ENCODE peak calls at places on chromosomes 12 and 14, in six cellular contexts. P is IMR-90, H is right lobe of liver, C is lower leg skin, R is uterus, J is body of pancreas. M is an unnamed sample.

GRCh38 chr12:67716817-67717216 is 68.3 kb downstream of the DYRK2 start:
- DNase-seq in C (no peak), J (no peak), H (no peak), P (peak), R (no peak), M (no peak)

GRCh38 chr14:90692826-90693225 is 123.4 kb downstream of the TTC7B start:
- DNase-seq in R (no peak), H (no peak), C (no peak), J (no peak), P (peak), M (no peak)

GRCh38 chr12:5230151-5230550 is 186.5 kb downstream of the KCNA5 start:
- DNase-seq in P (peak), R (no peak), H (no peak), J (no peak), C (no peak), M (no peak)

GRCh38 chr12:45170456-45171042 is 45.3 kb upstream of the ANO6 start:
- DNase-seq in C (peak), H (peak), P (peak), R (peak), J (peak), M (peak)

GRCh38 chr14:22319526-22320352 is 269.3 kb downstream of the DAD1 start:
- DNase-seq in C (peak), P (peak), H (no peak), R (peak), J (peak), M (peak)

GRCh38 chr14:55701638-55702037 is 121.6 kb downstream of the KTN1 start:
- DNase-seq in H (no peak), P (peak), C (no peak), R (no peak), J (no peak), M (no peak)

GRCh38 chr14:73773441-73774243 is 59.5 kb upstream of the PNMA1 start:
- DNase-seq in R (no peak), H (peak), C (no peak), J (no peak), P (no peak), M (no peak)

GRCh38 chr12:62530596-62530995 is 64.0 kb downstream of the MON2 start:
- DNase-seq in J (no peak), R (no peak), P (peak), H (no peak), C (no peak), M (no peak)

GRCh38 chr12:95182868-95183415 is 34.3 kb downstream of the FGD6 start:
- DNase-seq in J (no peak), H (no peak), P (peak), C (no peak), R (no peak), M (no peak)

GRCh38 chr12:102824218-102824835 is 92.7 kb downstream of the PAH start:
- DNase-seq in C (no peak), J (peak), R (peak), P (peak), H (peak), M (peak)

GRCh38 chr12:48296586-48297396 is 53.9 kb downstream of the ZNF641 start:
- DNase-seq in P (peak), J (peak), H (peak), R (peak), C (peak), M (peak)

GRCh38 chr12:24470050-24470449 is 478.9 kb downstream of the BCAT1 start:
- DNase-seq in P (peak), C (no peak), R (no peak), H (no peak), J (no peak), M (no peak)

GRCh38 chr12:12612403-12612802 is 727 bp downstream of the CREBL2 start:
- DNase-seq in P (peak), C (no peak), H (no peak), R (no peak), J (peak), M (no peak)

GRCh38 chr12:40946612-40947194 is 241.4 kb upstream of the PDZRN4 start:
- DNase-seq in C (no peak), H (no peak), J (no peak), P (peak), R (no peak), M (no peak)

GRCh38 chr12:17326649-17327048 is 720.7 kb upstream of the LMO3 start:
- DNase-seq in J (no peak), H (no peak), P (no peak), C (no peak), R (no peak), M (no peak)

GRCh38 chr12:55742719-55743130 is at the start of gene GDF11:
- DNase-seq in R (peak), H (peak), J (peak), P (peak), C (no peak), M (peak)

GRCh38 chr12:22459872-22460490 is 84.4 kb downstream of the C2CD5 start:
- DNase-seq in R (no peak), P (peak), H (no peak), C (no peak), J (no peak), M (no peak)

GRCh38 chr12:108313609-108314331 is 25.3 kb downstream of the CMKLR1 start:
- DNase-seq in P (no peak), J (peak), R (no peak), C (no peak), H (peak), M (peak)

GRCh38 chr12:20350495-20350894 is 17.8 kb upstream of the PDE3A start:
- DNase-seq in C (no peak), J (no peak), H (no peak), P (peak), R (no peak), M (no peak)

GRCh38 chr12:67732857-67733256 is 84.3 kb downstream of the DYRK2 start:
- DNase-seq in H (no peak), R (no peak), P (no peak), C (no peak), J (no peak), M (no peak)

DNA sequence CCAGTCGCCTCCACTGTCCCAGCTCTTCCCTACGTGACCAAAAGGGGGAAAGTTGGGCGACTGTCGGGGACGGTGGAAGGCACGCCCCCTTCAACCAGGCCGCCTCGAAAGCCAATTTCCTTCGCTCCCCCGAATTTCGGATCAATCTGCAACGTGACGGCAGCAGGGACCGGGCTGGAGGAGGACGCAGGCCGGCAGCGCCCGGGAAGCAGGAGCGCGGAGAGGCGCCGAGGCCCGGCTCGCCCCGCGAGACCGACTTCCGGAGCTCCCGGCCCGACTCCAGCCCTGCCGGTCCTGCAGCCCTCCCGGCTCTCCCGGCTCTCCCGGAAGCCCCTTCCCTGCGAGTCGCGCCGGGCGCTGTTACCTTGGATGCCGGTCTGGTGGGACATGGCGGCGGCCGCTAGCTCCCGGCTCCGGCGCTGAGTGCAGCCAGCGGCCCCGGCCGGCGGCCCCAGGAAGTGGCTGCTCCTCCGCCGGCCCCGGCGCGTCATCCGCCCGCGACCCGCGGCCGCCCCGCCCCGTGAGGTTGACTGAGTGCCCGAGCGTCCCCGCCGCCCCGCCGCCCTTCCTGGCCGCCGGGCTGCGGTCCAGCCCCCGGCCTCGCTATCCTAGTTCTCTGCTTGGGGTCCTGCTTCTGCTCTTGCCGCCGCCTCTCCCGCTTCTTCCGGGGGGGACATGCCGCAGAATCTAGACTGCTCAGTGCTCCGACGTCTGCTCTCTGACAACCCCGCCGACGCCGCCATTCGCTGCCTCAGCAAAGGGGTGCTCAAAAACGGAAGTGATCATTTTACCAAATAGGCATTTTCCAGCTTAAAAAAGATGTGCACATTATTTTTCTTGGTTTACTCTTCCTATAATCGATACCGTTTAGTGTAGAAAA is at the start of gene TWF1:
- DNase-seq in C (peak), J (peak), H (peak), P (peak), R (peak), M (peak)
- TF ChIP-seq POLR2A in C (no peak), J (peak), H (peak), P (peak), R (peak), M (peak)

GRCh38 chr14:24132061-24132685 is 1.7 kb downstream of the FITM1 start:
- DNase-seq in R (no peak), J (peak), H (peak), C (no peak), P (no peak), M (peak)
- H3K4me3 ChIP-seq in R (no peak), J (no peak), H (peak), C (no peak), P (no peak), M (peak)

GRCh38 chr14:66508846-66509621 is 1.1 kb downstream of the GPHN start:
- DNase-seq in H (peak), C (peak), P (peak), R (peak), J (peak), M (peak)

GRCh38 chr14:66507181-66507721 is 696 bp upstream of the GPHN start:
- DNase-seq in R (no peak), C (no peak), P (no peak), J (no peak), H (no peak), M (no peak)

GRCh38 chr14:66508547-66508845 is 549 bp downstream of the GPHN start:
- DNase-seq in P (no peak), H (no peak), J (no peak), R (no peak), C (no peak), M (no peak)

GRCh38 chr14:66509874-66510273 is 1.9 kb downstream of the GPHN start:
- DNase-seq in C (no peak), J (no peak), R (no peak), P (no peak), H (no peak), M (no peak)

DNA sequence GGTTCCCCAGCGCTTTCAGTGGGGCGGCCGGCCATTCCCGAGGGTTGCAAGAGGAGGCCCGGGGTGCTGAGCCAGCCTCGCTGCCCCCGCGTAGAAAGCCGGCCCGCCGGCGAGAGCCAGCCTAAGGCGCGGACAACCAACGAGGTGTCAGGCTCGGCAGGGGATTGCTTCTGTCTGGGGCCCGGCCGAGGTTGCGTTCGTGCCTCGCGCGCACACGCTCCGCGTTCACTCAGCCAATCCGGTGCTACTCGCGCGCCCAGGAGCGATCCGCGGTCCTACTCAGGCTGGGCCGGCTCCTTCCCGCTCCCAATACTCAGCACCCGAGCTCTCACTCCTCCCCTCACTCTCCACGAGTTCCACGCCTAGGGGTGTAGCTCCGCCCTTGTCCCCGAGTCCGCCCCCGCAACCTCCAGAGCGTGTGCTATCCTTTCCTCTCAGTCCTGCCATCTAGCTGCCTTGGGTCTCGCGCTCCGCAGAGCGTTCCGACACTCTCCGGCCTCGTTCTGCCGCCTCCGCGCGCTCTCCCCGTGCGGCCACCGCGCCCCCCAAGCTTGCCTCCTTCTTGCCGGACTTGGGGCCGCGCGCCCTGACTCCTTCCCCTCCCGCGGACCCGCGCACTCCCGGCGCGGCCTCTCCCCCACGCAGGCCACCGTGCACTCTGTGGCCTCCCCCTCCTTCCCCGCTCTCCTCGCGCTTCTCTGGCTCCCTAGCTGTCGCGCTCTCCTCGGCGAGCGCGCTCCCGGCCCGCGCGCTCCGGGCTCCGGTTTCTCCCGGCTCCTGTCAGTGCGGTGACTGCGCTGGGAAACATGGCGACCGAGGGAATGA is at the start of gene GPHN:
- DNase-seq in H (peak), J (peak), C (peak), R (peak), P (peak), M (peak)
- TF ChIP-seq POLR2A in H (peak), J (peak), C (no peak), R (peak), P (no peak), M (no peak)

GRCh38 chr12:6938353-6939186 is 5.0 kb upstream of the RNU7-1 start:
- DNase-seq in H (no peak), J (no peak), R (peak), C (no peak), P (no peak), M (no peak)
- H3K4me3 ChIP-seq in H (peak), J (no peak), R (peak), C (no peak), P (peak), M (peak)

GRCh38 chr12:865614-866013 is 83.9 kb downstream of the RAD52 start:
- DNase-seq in J (no peak), H (no peak), R (no peak), C (no peak), P (no peak), M (no peak)
- TF ChIP-seq POLR2A in J (no peak), H (no peak), R (no peak), C (no peak), P (no peak), M (no peak)

GRCh38 chr14:67335781-67336180 is 23.8 kb downstream of the ATP6V1D start:
- DNase-seq in J (no peak), H (no peak), R (no peak), C (no peak), P (peak), M (no peak)

GRCh38 chr14:67331368-67332125 is 28.1 kb downstream of the ATP6V1D start:
- DNase-seq in P (peak), R (no peak), C (no peak), H (no peak), J (no peak), M (no peak)

DNA sequence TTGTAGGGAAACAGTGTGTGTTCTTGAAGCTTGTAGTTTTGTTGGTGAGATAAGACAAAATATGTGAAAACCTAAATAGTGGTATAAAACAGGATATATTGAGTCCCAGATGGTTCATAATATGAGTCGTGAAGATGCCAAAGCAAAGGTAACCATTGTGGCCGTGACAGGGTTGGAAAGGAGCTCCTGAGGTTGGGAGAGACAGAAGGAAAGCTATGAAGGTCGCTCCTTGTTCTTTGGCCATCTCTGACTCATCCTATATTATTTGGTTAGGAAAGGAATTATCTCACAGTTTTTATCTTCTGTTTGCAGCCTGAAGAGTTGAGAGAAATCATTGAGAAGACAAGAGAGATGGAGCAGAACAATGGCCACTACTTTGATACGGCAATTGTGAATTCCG is 27.1 kb downstream of the ATP6V1D start:
- DNase-seq in H (no peak), R (no peak), C (no peak), P (peak), J (no peak), M (no peak)
- H3K4me3 ChIP-seq in H (no peak), R (no peak), C (no peak), P (no peak), J (no peak), M (no peak)

GRCh38 chr14:32201196-32201815 is 539 bp upstream of the RNU6-7 start:
- DNase-seq in J (peak), P (peak), R (peak), H (peak), C (peak), M (peak)
- TF ChIP-seq POLR2A in J (no peak), P (no peak), R (no peak), H (peak), C (no peak), M (no peak)

GRCh38 chr14:100190126-100190525 is 30.7 kb upstream of the DEGS2 start:
- DNase-seq in P (no peak), H (no peak), C (no peak), R (no peak), J (no peak), M (no peak)

GRCh38 chr14:100192672-100193416 is 33.4 kb upstream of the DEGS2 start:
- DNase-seq in J (peak), R (peak), H (peak), C (peak), P (peak), M (peak)

GRCh38 chr14:100192250-100192671 is 32.8 kb upstream of the DEGS2 start:
- DNase-seq in P (no peak), R (peak), H (peak), J (peak), C (no peak), M (peak)

GRCh38 chr14:100191584-100192249 is 32.3 kb upstream of the DEGS2 start:
- DNase-seq in C (no peak), P (no peak), H (no peak), R (no peak), J (peak), M (no peak)

GRCh38 chr14:100193417-100194357 is 34.2 kb upstream of the DEGS2 start:
- DNase-seq in C (no peak), P (no peak), R (no peak), J (peak), H (no peak), M (no peak)
- H3K4me3 ChIP-seq in C (no peak), P (peak), R (peak), J (no peak), H (peak), M (peak)

GRCh38 chr12:69239286-69239921 is at the start of gene CPSF6:
- DNase-seq in H (peak), P (peak), C (peak), R (peak), J (peak), M (peak)
- TF ChIP-seq POLR2A in H (peak), P (peak), C (no peak), R (peak), J (peak), M (peak)

GRCh38 chr14:75980856-75981255 is 939 bp downstream of the TGFB3 start:
- DNase-seq in J (peak), R (peak), C (no peak), H (no peak), P (no peak), M (no peak)
- H3K4me3 ChIP-seq in J (no peak), R (peak), C (no peak), H (peak), P (no peak), M (no peak)

M was measured in heart left ventricle.